ENCODE peak calls at places on chromosomes 1 and 21, in five cellular contexts. E is foreskin melanocyte; H is stimulated activated naive CD4-positive, alpha-beta T cell; Y is body of pancreas; S is fibroblast of lung. M is an unnamed sample.

GRCh38 chr1:109061183-109061582 is 14.6 kb downstream of the TAF13 start:
- DNase-seq in Y (no peak), H (no peak), S (no peak), E (no peak), M (no peak)

GRCh38 chr1:235979716-235980338 is 85.1 kb downstream of the NID1 start:
- DNase-seq in Y (no peak), S (no peak), E (peak), H (no peak), M (no peak)

GRCh38 chr1:178941261-178941689 is 70.4 kb upstream of the ANGPTL1 start:
- DNase-seq in Y (no peak), S (no peak), H (no peak), E (no peak), M (no peak)

GRCh38 chr1:15355968-15356621 is 53.6 kb upstream of the EFHD2 start:
- DNase-seq in H (no peak), E (no peak), S (peak), Y (no peak), M (peak)

GRCh38 chr1:215055281-215055935 is 27.1 kb upstream of the KCNK2 start:
- DNase-seq in E (no peak), H (no peak), Y (no peak), S (no peak), M (peak)

GRCh38 chr1:224846119-224846907 is 83.2 kb upstream of the DNAH14 start:
- DNase-seq in H (no peak), Y (no peak), E (no peak), S (no peak), M (no peak)

GRCh38 chr21:34692458-34693020 is 23.7 kb downstream of the CLIC6 start:
- DNase-seq in E (no peak), S (no peak), Y (no peak), H (no peak), M (no peak)

GRCh38 chr21:16084776-16085364 is 355.1 kb downstream of the USP25 start:
- DNase-seq in E (peak), S (peak), H (no peak), Y (peak), M (no peak)

GRCh38 chr1:53511933-53512806 is 53.0 kb downstream of the DMRTB1 start:
- DNase-seq in Y (no peak), H (no peak), S (peak), E (peak), M (no peak)

GRCh38 chr1:151994956-151995355 is 1.3 kb upstream of the S100A10 start:
- DNase-seq in E (no peak), Y (peak), S (peak), H (no peak), M (peak)

GRCh38 chr21:34625194-34625593 is 10.3 kb upstream of the RCAN1 start:
- DNase-seq in H (no peak), S (no peak), E (no peak), Y (no peak), M (no peak)

GRCh38 chr1:153990468-153991150 is at the start of gene RPS27:
- DNase-seq in S (peak), H (peak), E (peak), Y (peak), M (peak)

GRCh38 chr21:37153935-37154350 is 80.9 kb downstream of the TTC3 start:
- DNase-seq in H (no peak), Y (peak), S (no peak), E (no peak), M (peak)

GRCh38 chr1:86137458-86137857 is 19.1 kb downstream of the COL24A1 start:
- DNase-seq in H (no peak), E (peak), S (peak), Y (no peak), M (no peak)

GRCh38 chr1:6141601-6142000 is 38.5 kb downstream of the CHD5 start:
- DNase-seq in E (no peak), S (no peak), Y (no peak), H (no peak), M (no peak)

GRCh38 chr1:245589221-245589620 is 434.4 kb downstream of the KIF26B start:
- DNase-seq in S (no peak), Y (no peak), E (no peak), H (no peak), M (no peak)

GRCh38 chr1:81802601-81803422 is 2.1 kb downstream of the ADGRL2 start:
- DNase-seq in E (peak), H (no peak), Y (peak), S (peak), M (peak)

GRCh38 chr1:222464841-222465210 is 83.1 kb downstream of the HHIPL2 start:
- DNase-seq in E (peak), H (peak), S (peak), Y (peak), M (peak)

GRCh38 chr1:26148887-26149286 is 10.0 kb upstream of the FAM110D start:
- DNase-seq in Y (no peak), E (no peak), S (no peak), H (no peak), M (no peak)

GRCh38 chr1:53195211-53195909 is 1.3 kb upstream of the CPT2 start:
- DNase-seq in E (no peak), Y (no peak), H (no peak), S (no peak), M (no peak)